ENCODE peak calls at places on chromosome 17, in nine cellular contexts. B, X, W, H, F, S, N, M and C are unnamed samples. For H3K4me1, the result is how much of the 10 kb centered on the place peaks cover.

GRCh38 chr17:83149326-83149725 is 69.9 kb downstream of the METRNL start:
- DNase-seq in M (no peak), B (no peak), X (no peak), N (no peak), W (peak), H (no peak), F (no peak), S (no peak), C (no peak)

GRCh38 chr17:61455754-61456681 is 3.8 kb downstream of the TBX4 start:
- DNase-seq in F (no peak), N (no peak), H (no peak), W (no peak), X (no peak), B (no peak), M (no peak), S (no peak), C (no peak)

GRCh38 chr17:36949461-36949927 is 740 bp downstream of the AATF start:
- DNase-seq in F (no peak), S (no peak), W (no peak), H (no peak), M (no peak), B (no peak), X (no peak), N (peak), C (no peak)

GRCh38 chr17:35372846-35373531 is 432 bp downstream of the SLFN11 start:
- DNase-seq in S (peak), W (peak), N (no peak), X (no peak), M (no peak), B (peak), H (no peak), F (no peak), C (peak)

GRCh38 chr17:47989700-47990099 is 18.8 kb downstream of the CDK5RAP3 start:
- DNase-seq in H (no peak), N (no peak), S (no peak), B (no peak), W (no peak), X (no peak), F (no peak), M (no peak), C (no peak)

GRCh38 chr17:61500287-61500686 is 48.1 kb downstream of the TBX4 start:
- DNase-seq in H (no peak), N (no peak), B (no peak), M (no peak), X (no peak), W (no peak), F (no peak), S (no peak), C (no peak)

GRCh38 chr17:46983782-46984181 is 4.7 kb upstream of the RPRML start:
- DNase-seq in N (no peak), H (no peak), M (no peak), X (no peak), F (peak), W (no peak), B (no peak), S (no peak), C (no peak)

GRCh38 chr17:50125420-50125997 is 4.5 kb downstream of the SAMD14 start:
- DNase-seq in M (no peak), W (no peak), B (no peak), F (no peak), N (no peak), H (peak), S (no peak), X (no peak), C (no peak)

GRCh38 chr17:71975998-71976649 is 144.7 kb upstream of the SOX9 start:
- DNase-seq in H (peak), X (no peak), N (peak), F (peak), M (peak), W (peak), S (peak), B (peak), C (peak)

GRCh38 chr17:35907691-35908090 is 22.9 kb downstream of the RDM1 start:
- DNase-seq in F (no peak), X (no peak), S (no peak), M (no peak), N (no peak), W (no peak), B (no peak), H (peak), C (no peak)

GRCh38 chr17:67157732-67158639 is 87.0 kb downstream of the HELZ start:
- DNase-seq in B (no peak), F (peak), W (peak), S (peak), X (peak), H (peak), M (no peak), N (peak), C (no peak)

GRCh38 chr17:11240841-11241610 is at the start of gene SHISA6:
- DNase-seq in X (no peak), H (no peak), B (no peak), S (no peak), F (no peak), W (peak), M (no peak), N (no peak), C (no peak)

GRCh38 chr17:37179893-37180292 is 195.9 kb upstream of the C17orf78 start:
- DNase-seq in H (peak), N (peak), B (no peak), S (peak), M (no peak), X (peak), W (no peak), F (peak), C (no peak)

GRCh38 chr17:6677158-6677831 is 25.7 kb downstream of the C17orf100 start:
- DNase-seq in N (peak), F (no peak), S (no peak), M (no peak), H (peak), X (no peak), B (no peak), W (no peak), C (no peak)

GRCh38 chr17:52673791-52674190 is 515.3 kb upstream of the CA10 start:
- DNase-seq in S (no peak), H (no peak), B (no peak), W (no peak), N (no peak), F (peak), M (no peak), X (no peak), C (peak)

GRCh38 chr17:10668771-10669170 is 11.7 kb upstream of the MYH3 start:
- DNase-seq in W (peak), H (peak), F (no peak), X (no peak), M (no peak), S (peak), B (no peak), N (peak), C (peak)

GRCh38 chr17:77863814-77864161 is 94.7 kb upstream of the TNRC6C start:
- DNase-seq in X (no peak), W (peak), B (peak), S (no peak), N (no peak), H (peak), M (peak), F (no peak), C (no peak)

GRCh38 chr17:76146053-76146875 is 5.2 kb upstream of the FOXJ1 start:
- DNase-seq in H (no peak), F (no peak), B (no peak), S (no peak), M (no peak), N (peak), X (no peak), W (no peak), C (no peak)

GRCh38 chr17:63358956-63359355 is 87.2 kb downstream of the CYB561 start:
- DNase-seq in B (no peak), X (no peak), F (no peak), N (no peak), W (no peak), H (no peak), M (no peak), S (no peak), C (no peak)
- H3K4me1 ChIP-seq in B (under half), X (under half), F (under half), N (under half), W (under half), H (under half), M (under half), S (half or more), C (under half)

DNA sequence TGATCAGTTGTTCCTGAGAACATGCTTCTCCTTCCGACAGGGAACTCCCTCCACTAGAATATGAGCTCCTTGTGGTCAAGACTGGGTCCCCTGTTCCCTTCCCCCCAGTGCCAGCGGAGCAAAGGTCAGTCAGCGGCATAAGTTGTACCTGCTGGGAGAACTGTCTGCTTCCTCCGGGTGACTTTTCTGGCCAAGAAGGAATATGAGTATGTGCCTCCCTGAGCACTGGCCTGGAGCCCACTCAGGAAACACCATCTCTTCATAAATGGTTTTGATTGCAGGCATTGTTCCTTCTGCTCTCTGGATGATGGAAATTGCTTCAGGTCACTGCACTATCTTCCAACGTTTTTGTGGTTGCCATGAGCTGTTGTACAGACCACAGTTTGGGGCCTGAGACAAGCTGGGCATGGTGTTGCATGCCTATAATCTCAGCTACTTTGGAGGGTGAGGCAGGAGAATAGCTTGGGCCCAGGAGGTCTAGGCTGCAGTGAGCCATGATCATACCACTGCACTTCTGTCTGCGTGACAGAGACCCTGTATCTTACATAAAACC is 2.9 kb upstream of the P4HB start:
- DNase-seq in M (no peak), S (no peak), X (no peak), F (no peak), B (no peak), N (no peak), W (no peak), H (peak), C (no peak)
- H3K4me1 ChIP-seq in M (under half), S (under half), X (half or more), F (under half), B (half or more), N (under half), W (under half), H (under half), C (under half)

DNA sequence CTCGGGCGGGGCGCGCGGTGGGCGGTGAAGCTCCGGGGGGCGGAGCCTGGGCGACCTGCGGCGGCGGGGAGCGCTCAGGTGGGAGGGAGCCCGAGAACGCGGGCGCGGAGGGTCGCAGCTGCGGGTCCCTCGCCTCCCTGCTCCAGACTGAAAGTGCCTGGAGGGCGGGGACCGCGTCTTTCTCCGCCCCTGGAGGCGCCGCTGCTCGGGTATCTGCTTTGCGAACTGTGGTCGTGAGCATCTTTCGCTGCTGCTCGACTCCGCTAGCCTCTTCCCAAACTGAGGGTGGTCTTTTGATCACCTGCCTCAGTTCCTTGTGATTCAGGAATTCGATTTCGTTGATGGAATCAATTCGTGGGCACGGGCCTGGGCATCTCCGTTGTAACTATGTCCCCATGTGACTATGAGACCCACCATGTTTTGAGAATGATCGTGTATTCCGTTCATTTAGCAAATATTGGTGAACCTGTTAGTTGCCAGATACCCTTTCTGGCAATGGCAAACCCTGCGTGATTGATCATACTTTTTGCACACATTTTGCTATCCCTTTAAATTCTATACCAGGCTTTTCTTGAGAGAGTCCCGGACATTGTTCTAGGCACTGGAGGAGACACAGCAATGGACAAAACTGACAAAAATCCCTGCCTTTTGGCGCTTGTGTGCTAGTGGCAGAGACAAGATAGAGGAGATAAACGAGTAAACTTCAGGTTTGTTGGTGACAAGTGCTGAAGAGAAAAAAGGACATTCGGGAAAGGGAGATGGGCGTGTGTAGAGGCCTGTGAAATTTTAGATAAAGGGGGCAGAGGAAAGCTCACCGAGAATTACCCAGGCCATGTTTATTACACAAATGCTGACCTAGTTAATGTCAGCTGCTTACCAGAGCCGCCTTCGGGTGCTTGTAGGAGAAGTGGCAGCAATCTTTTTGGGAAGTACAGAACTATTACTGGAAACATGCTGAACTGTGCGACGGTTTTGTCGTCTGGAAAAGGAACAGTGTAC is 913 bp downstream of the UTP18 start:
- DNase-seq in F (peak), S (peak), H (peak), N (no peak), M (peak), B (peak), W (peak), X (peak), C (no peak)
- H3K4me1 ChIP-seq in F (under half), S (half or more), H (under half), N (under half), M (under half), B (under half), W (under half), X (under half), C (half or more)

GRCh38 chr17:40443988-40444899 is 994 bp downstream of the IGFBP4 start:
- DNase-seq in H (peak), N (peak), X (no peak), F (peak), B (no peak), S (peak), M (peak), W (no peak), C (peak)

GRCh38 chr17:40448213-40448638 is 5.0 kb downstream of the IGFBP4 start:
- DNase-seq in H (peak), S (peak), B (peak), M (peak), W (no peak), N (peak), X (no peak), F (no peak), C (no peak)

GRCh38 chr17:40448639-40449261 is 5.5 kb downstream of the IGFBP4 start:
- DNase-seq in N (peak), H (no peak), B (no peak), S (peak), W (peak), F (no peak), X (no peak), M (no peak), C (no peak)

GRCh38 chr17:40445769-40446468 is 2.7 kb downstream of the IGFBP4 start:
- DNase-seq in M (peak), H (peak), X (no peak), B (no peak), W (no peak), S (peak), N (peak), F (peak), C (no peak)

DNA sequence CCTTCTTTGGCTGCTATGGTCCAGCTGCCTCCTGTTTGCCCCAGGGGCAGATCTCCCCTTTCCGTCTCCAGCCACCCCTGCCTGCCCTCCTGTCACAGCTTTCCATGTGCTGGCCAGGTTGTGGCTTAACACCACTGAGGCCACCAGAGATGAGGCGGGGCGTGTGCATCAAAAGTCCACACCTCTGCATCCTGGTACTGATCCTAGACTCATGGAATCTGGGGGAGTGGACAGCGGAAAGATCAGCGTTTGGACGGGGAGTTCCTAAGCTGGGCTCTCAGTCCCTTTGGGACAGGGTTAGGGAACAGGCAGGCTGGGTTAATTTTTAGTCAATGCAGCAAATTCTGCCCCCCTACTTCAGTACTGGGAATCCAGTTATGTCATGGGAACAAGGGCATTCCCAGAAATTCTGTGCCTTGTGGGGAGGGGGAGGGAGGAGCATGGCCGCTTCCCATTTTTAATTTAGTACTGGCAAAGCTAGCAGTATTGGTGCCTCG is 3.9 kb downstream of the IGFBP4 start:
- DNase-seq in N (no peak), B (peak), F (no peak), W (no peak), M (no peak), X (no peak), H (peak), S (peak), C (no peak)
- H3K4me1 ChIP-seq in N (under half), B (half or more), F (under half), W (half or more), M (under half), X (under half), H (under half), S (half or more), C (under half)

GRCh38 chr17:17398188-17398927 is 78.4 kb upstream of the MED9 start:
- DNase-seq in N (peak), M (peak), W (no peak), F (no peak), B (peak), H (peak), S (no peak), X (no peak), C (no peak)

GRCh38 chr17:17393976-17394375 is 82.8 kb upstream of the MED9 start:
- DNase-seq in N (no peak), F (no peak), H (no peak), B (no peak), X (no peak), M (no peak), S (no peak), W (no peak), C (no peak)

GRCh38 chr17:17395246-17395802 is 81.5 kb upstream of the MED9 start:
- DNase-seq in F (no peak), W (no peak), H (no peak), X (no peak), M (no peak), B (no peak), S (no peak), N (no peak), C (no peak)

GRCh38 chr17:17394494-17394893 is 82.3 kb upstream of the MED9 start:
- DNase-seq in M (no peak), F (no peak), S (no peak), X (no peak), H (no peak), W (no peak), B (no peak), N (no peak), C (no peak)

GRCh38 chr17:17395885-17396284 is 80.9 kb upstream of the MED9 start:
- DNase-seq in W (no peak), H (no peak), X (no peak), S (no peak), F (no peak), B (no peak), M (no peak), N (no peak), C (no peak)
- H3K4me1 ChIP-seq in W (under half), H (under half), X (under half), S (under half), F (under half), B (under half), M (under half), N (under half), C (under half)